ENCODE peak calls at places on chromosomes 2 and 18, in four cellular contexts. T is epithelial cell of proximal tubule, O is cardiac fibroblast, J is fibroblast of pulmonary artery. Z is an unnamed sample.

GRCh38 chr2:127398239-127398590 is 10.4 kb upstream of the MAP3K2 start:
- DNase-seq in O (peak), T (peak), J (peak), Z (peak)

GRCh38 chr2:82501217-82501616 is 1957.9 kb downstream of the SUCLG1 start:
- DNase-seq in O (no peak), T (no peak), J (no peak), Z (no peak)

GRCh38 chr2:10431797-10432196 is 16.3 kb downstream of the ODC1 start:
- DNase-seq in J (no peak), O (no peak), T (no peak), Z (no peak)

GRCh38 chr18:30522288-30522929 is 520.1 kb downstream of the DSC3 start:
- DNase-seq in J (no peak), O (no peak), T (no peak), Z (no peak)

GRCh38 chr2:215107229-215108056 is 31.0 kb downstream of the ABCA12 start:
- DNase-seq in O (no peak), J (no peak), T (no peak), Z (no peak)

GRCh38 chr2:69969126-69969983 is 7.9 kb upstream of the ASPRV1 start:
- DNase-seq in O (no peak), T (no peak), J (no peak), Z (no peak)

GRCh38 chr2:190318931-190319556 is 582 bp downstream of the HIBCH start:
- DNase-seq in O (no peak), J (no peak), T (no peak), Z (no peak)

GRCh38 chr2:37306024-37306423 is 18.6 kb downstream of the PRKD3 start:
- DNase-seq in J (no peak), T (no peak), O (no peak), Z (no peak)

GRCh38 chr18:63320690-63321265 is 1.2 kb upstream of the BCL2 start:
- DNase-seq in T (no peak), J (no peak), O (peak), Z (peak)

GRCh38 chr18:22210331-22210754 is 41.0 kb downstream of the GATA6 start:
- DNase-seq in T (peak), J (peak), O (peak), Z (peak)

GRCh38 chr18:35577045-35577848 is 4.3 kb upstream of the GALNT1 start:
- DNase-seq in O (no peak), J (no peak), T (peak), Z (no peak)

GRCh38 chr2:9897331-9897737 is 54.1 kb downstream of the TAF1B start:
- DNase-seq in O (peak), T (peak), J (peak), Z (peak)

GRCh38 chr2:128311755-128312341 is 6.8 kb downstream of the HS6ST1 start:
- DNase-seq in O (no peak), T (no peak), J (no peak), Z (no peak)

GRCh38 chr2:8049851-8050571 is 631.8 kb upstream of the ID2 start:
- DNase-seq in T (no peak), O (no peak), J (no peak), Z (no peak)

GRCh38 chr2:240932001-240932723 is 26.0 kb downstream of the CROCC2 start:
- DNase-seq in T (no peak), J (no peak), O (no peak), Z (no peak)

GRCh38 chr2:102841107-102841840 is 79.4 kb downstream of the TMEM182 start:
- DNase-seq in T (no peak), O (peak), J (peak), Z (peak)

GRCh38 chr2:66553370-66553769 is 118.4 kb downstream of the MEIS1 start:
- DNase-seq in O (peak), T (no peak), J (no peak), Z (no peak)

GRCh38 chr2:67616749-67617148 is 219.6 kb downstream of the ETAA1 start:
- DNase-seq in J (peak), O (peak), T (no peak), Z (peak)

GRCh38 chr2:46737577-46737976 is 178.0 kb downstream of the MCFD2 start:
- DNase-seq in T (no peak), O (no peak), J (peak), Z (peak)

GRCh38 chr2:120204022-120204405 is 19.2 kb downstream of the TMEM185B start:
- DNase-seq in O (no peak), T (no peak), J (no peak), Z (no peak)

GRCh38 chr2:120204945-120205670 is 18.1 kb downstream of the TMEM185B start:
- DNase-seq in O (no peak), J (no peak), T (no peak), Z (no peak)

GRCh38 chr2:120205901-120206581 is 17.2 kb downstream of the TMEM185B start:
- DNase-seq in J (peak), O (no peak), T (no peak), Z (no peak)

GRCh38 chr2:120204417-120204816 is 18.8 kb downstream of the TMEM185B start:
- DNase-seq in J (no peak), O (no peak), T (no peak), Z (no peak)

DNA sequence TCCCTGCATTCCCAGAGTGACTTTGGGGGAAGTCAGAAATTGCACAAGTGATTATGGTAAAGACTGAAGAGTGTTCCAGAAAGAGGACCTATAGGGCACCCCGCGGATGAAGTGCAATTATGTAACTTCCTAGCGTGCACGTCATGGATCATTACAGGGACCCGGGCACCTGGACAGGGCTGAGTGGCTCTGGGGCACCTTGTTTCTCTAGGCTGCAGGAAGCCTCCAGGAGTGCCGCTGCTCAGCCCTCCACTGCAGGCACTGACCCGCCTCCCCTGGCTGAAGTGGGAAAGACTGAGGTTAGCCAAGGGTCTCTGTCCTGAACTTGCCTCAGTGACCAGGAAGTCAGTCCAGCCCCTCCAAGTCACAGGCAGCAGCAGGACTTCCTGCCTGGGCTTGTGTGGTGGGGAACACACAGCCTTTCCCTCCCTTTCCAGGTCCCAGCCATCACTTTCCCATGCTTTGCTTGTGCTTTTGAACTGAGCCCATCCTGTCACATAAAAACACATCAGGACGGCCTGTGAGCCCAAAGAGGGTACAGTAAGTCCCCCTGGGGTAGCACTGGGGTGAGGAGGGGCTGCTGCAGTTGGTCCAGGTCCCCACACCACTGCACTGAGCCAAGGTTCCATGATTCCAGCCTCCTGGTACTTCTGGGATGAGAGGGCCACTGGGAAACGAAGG is 19.7 kb downstream of the TMEM185B start:
- DNase-seq in O (peak), J (no peak), T (no peak), Z (no peak)
- H3K4me3 ChIP-seq in O (no peak), J (no peak), T (no peak), Z (no peak)

DNA sequence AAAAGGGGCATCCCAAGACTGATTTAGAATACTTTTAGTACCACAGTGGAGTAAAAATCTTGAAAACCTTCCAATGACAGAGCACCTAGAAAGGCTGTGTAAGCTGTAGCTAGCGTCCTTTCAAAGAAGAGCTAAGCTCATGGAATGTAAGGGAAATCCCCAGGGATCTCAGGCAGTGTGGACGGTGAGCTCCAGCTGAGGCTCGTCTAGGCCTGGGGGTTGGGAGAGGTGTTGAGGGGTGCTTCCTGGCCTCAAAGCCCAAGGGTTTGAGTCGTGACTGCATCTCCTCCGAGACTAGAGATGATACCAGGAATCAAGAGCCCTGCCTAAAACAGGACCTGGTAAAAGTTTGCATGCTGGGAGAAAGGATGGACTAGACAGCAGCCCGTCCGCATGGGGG is 7.6 kb downstream of the CTIF start:
- DNase-seq in T (no peak), O (peak), J (peak), Z (no peak)
- H3K4me3 ChIP-seq in T (no peak), O (no peak), J (no peak), Z (no peak)

DNA sequence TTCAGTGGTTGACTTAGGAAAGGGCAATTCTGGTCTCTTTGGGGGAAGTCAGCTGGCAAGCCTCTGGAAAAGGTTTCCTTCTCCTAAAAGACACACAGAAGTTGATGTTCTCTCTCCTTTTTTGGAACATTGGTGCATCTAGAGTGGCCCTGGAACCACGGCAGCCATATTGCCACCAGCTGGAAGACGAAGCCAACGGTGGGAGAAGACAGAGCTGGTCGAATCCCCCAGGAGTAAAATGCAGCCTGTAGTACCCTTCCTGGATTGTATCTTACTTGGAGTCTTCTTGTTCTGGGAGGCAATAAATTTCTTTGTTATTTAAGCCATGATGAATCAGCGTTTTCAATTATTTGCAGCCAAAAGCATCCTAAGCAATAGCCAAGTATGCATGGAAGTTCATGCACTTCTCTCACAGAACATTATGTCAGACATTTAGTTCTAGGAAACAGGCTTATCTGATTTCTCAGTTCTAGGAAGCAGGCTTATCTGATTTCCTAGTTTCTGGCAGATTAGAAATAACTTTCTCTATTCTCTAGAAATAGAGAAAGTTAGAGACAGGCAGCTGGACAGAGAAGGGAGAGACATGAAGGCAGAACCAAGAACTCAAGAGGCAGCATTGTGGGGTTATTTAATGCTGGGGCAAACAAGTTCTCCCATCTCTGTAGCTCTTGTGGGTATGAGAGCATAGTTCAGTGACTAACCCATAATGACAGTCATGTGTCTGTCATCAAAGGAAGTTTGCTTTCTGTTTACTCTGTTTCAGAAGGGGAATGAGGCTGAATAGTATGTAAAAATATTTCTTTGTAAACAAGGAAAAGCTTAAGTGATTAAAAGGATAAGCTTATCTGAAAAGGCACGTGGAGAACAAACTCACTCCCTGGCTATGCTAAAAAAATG is 40.5 kb upstream of the NABP1 start:
- DNase-seq in J (peak), T (peak), O (peak), Z (peak)
- H3K4me3 ChIP-seq in J (no peak), T (no peak), O (no peak), Z (no peak)

GRCh38 chr2:45044916-45045315 is 35.7 kb upstream of the SIX2 start:
- DNase-seq in O (no peak), J (no peak), T (no peak), Z (no peak)
- H3K4me3 ChIP-seq in O (no peak), J (no peak), T (no peak), Z (no peak)

DNA sequence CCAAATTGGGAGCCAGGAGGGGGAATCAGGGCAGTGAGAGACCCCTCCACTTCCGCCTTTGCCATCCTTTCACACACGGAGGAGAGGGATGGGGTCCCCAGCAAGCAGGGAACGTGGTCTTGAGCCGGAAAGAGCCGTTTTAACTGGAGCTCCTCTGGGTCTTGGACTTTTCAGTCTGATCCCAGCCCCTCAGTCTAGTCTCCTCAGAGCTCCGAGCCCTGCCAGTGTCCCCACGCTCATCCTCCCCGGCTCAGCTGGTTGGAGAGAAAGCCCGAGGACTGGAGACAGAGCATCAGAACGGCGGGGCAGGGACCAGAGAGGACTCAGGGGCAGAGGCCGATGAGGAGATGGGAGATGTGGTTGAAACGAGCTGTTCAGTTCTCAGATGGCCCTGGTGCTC is 26.1 kb upstream of the OTOF start:
- DNase-seq in T (no peak), J (no peak), O (no peak), Z (no peak)
- H3K4me3 ChIP-seq in T (peak), J (no peak), O (no peak), Z (no peak)

Z was measured in fibroblast of mammary gland.